ENCODE peak calls at places on chromosomes 12 and 14, in nine cellular contexts. V is CD8-positive, alpha-beta memory T cell; L is uterus; S is SK-N-SH; J is stomach; F is psoas muscle; K is IMR-90; Q is ovary; H is SJCRH30. G is an unnamed sample.

GRCh38 chr12:82555699-82556098 is 131.0 kb upstream of the TMTC2 start:
- DNase-seq in L (no peak), F (no peak), H (no peak), J (no peak), V (no peak), S (peak; percentile 3), K (no peak), Q (no peak), G (no peak)

GRCh38 chr14:100988011-100988410 is 84.5 kb upstream of the RTL1 start:
- DNase-seq in J (no peak), S (no peak), H (no peak), F (no peak), K (peak; percentile 43), L (no peak), Q (no peak), V (no peak), G (no peak)

GRCh38 chr12:84929486-84929885 is 16.9 kb upstream of the SLC6A15 start:
- DNase-seq in J (no peak), L (no peak), S (no peak), F (no peak), Q (no peak), H (no peak), K (no peak), V (no peak), G (no peak)

GRCh38 chr12:15682826-15683225 is 106.4 kb downstream of the EPS8 start:
- DNase-seq in J (no peak), H (no peak), K (no peak), L (no peak), F (no peak), V (no peak), Q (no peak), S (no peak), G (no peak)

GRCh38 chr12:111788178-111788654 is 21.5 kb downstream of the ALDH2 start:
- DNase-seq in J (peak; percentile 54), K (peak; percentile 55), Q (peak; percentile 53), S (peak; percentile 48), F (peak; percentile 65), H (peak; percentile 86), V (no peak), L (no peak), G (no peak)

GRCh38 chr14:94102768-94103482 is 7.6 kb upstream of the IFI27 start:
- DNase-seq in V (no peak), F (no peak), L (no peak), H (no peak), J (peak; percentile 47), Q (no peak), K (no peak), S (no peak), G (no peak)

GRCh38 chr12:106583578-106584103 is 837 bp downstream of the RFX4 start:
- DNase-seq in F (no peak), V (no peak), S (peak; percentile 61), J (no peak), L (no peak), Q (no peak), H (no peak), K (peak; percentile 12), G (no peak)

GRCh38 chr14:99647407-99647806 is 2.5 kb downstream of the HHIPL1 start:
- DNase-seq in F (no peak), H (no peak), V (no peak), Q (no peak), K (peak; percentile 26), J (no peak), L (no peak), S (no peak), G (no peak)

GRCh38 chr12:6376079-6376941 is 947 bp upstream of the SCNN1A start:
- DNase-seq in J (peak; percentile 92), H (peak; percentile 46), S (peak; percentile 55), K (peak; percentile 64), Q (peak; percentile 61), L (peak; percentile 83), F (peak; percentile 70), V (no peak), G (peak; percentile 73)

GRCh38 chr14:103808403-103809001 is 38.9 kb downstream of the PPP1R13B start:
- DNase-seq in Q (peak; percentile 77), S (peak; percentile 80), J (peak; percentile 84), H (peak; percentile 85), K (peak; percentile 65), F (peak; percentile 69), V (peak; percentile 59), L (peak; percentile 70), G (peak; percentile 80)

GRCh38 chr12:109844983-109845841 is 12.0 kb upstream of the TRPV4 start:
- DNase-seq in V (peak; percentile 81), S (peak; percentile 96), L (peak; percentile 75), J (peak; percentile 94), F (peak; percentile 86), H (peak; percentile 85), K (peak; percentile 65), Q (peak; percentile 73), G (peak; percentile 97)

GRCh38 chr14:92546347-92547053 is 32.9 kb downstream of the RIN3 start:
- DNase-seq in H (no peak), J (no peak), S (peak; percentile 39), F (no peak), K (peak; percentile 82), V (no peak), L (no peak), Q (no peak), G (no peak)

GRCh38 chr14:43479751-43480150 is 1027.3 kb downstream of the FSCB start:
- DNase-seq in J (no peak), F (no peak), L (no peak), V (no peak), S (no peak), Q (no peak), H (no peak), K (no peak), G (no peak)

GRCh38 chr12:116186482-116187157 is 90.9 kb downstream of the MED13L start:
- DNase-seq in K (no peak), L (no peak), F (no peak), V (no peak), S (no peak), H (peak; percentile 16), J (no peak), Q (no peak), G (no peak)

GRCh38 chr12:91662021-91662420 is 479.4 kb upstream of the DCN start:
- DNase-seq in L (no peak), V (no peak), F (no peak), H (no peak), J (no peak), S (no peak), K (no peak), Q (no peak), G (no peak)

GRCh38 chr12:39006286-39006685 is 100.9 kb upstream of the CPNE8 start:
- DNase-seq in L (no peak), Q (no peak), F (no peak), S (no peak), H (no peak), K (no peak), V (no peak), J (no peak), G (no peak)

GRCh38 chr14:35342160-35343010 is 50.2 kb downstream of the PSMA6 start:
- DNase-seq in Q (peak; percentile 30), V (no peak), F (peak; percentile 77), S (no peak), L (no peak), H (no peak), J (peak; percentile 65), K (peak; percentile 62), G (no peak)
- H3K4me3 ChIP-seq in Q (peak overlapping the region; percentile 3), V (no peak overlapping the region), F (peak overlapping the region; percentile 60), S (no peak overlapping the region), L (no peak overlapping the region), H (peak overlapping the region; percentile 60), J (peak overlapping the region; percentile 31), K (no peak overlapping the region), G (no peak overlapping the region)

DNA sequence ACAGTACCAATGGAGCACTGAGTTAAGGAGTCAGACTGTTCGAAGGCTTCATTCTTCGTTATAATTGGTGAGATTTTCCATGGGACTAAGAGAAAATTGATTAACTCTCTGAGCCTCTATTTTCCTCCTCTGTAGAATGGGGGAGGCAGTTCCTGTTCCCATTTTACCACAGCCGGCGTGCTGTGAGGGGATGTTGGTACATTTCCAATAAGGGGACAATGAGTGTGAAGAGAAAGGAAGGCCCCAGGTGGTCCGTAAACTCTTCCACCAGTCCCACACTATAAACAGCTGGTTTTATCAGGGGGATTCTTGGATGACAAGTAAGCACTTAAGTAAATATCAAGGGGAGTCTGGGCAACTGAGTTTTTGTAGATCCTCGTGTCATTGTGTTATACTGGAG is 109.9 kb downstream of the DAD1 start:
- DNase-seq in V (no peak), J (no peak), Q (no peak), F (no peak), H (peak; percentile 42), S (no peak), K (no peak), L (no peak), G (no peak)
- H3K27ac ChIP-seq in V (no peak overlapping the region), J (no peak overlapping the region), Q (no peak overlapping the region), F (no peak overlapping the region), H (peak overlapping the region; percentile 50), S (no peak overlapping the region), K (no peak overlapping the region), L (peak overlapping the region; percentile 60), G (no peak overlapping the region)

GRCh38 chr12:22431693-22432251 is 97.3 kb upstream of the ST8SIA1 start:
- DNase-seq in V (no peak), Q (no peak), H (no peak), F (no peak), K (no peak), L (no peak), J (no peak), S (no peak), G (no peak)
- H3K36me3 ChIP-seq in V (no peaks in the 10 kb centered on the region), Q (no peaks in the 10 kb centered on the region), H (no peaks in the 10 kb centered on the region), F (no peaks in the 10 kb centered on the region), K (no peaks in the 10 kb centered on the region), L (no peaks in the 10 kb centered on the region), J (no peaks in the 10 kb centered on the region), S (no peaks in the 10 kb centered on the region), G (no peaks in the 10 kb centered on the region)

GRCh38 chr14:68788275-68789001 is 4.4 kb downstream of the ZFP36L1 start:
- DNase-seq in L (no peak), S (no peak), H (no peak), V (no peak), F (no peak), K (no peak), J (no peak), Q (no peak), G (no peak)

GRCh38 chr14:68789002-68789797 is 3.7 kb downstream of the ZFP36L1 start:
- DNase-seq in V (peak; percentile 89), H (peak; percentile 61), L (peak; percentile 84), J (peak; percentile 88), Q (peak; percentile 65), F (peak; percentile 88), K (peak; percentile 74), S (peak; percentile 95), G (peak; percentile 92)

GRCh38 chr14:68786491-68787234 is 6.2 kb downstream of the ZFP36L1 start:
- DNase-seq in J (peak; percentile 26), H (no peak), L (no peak), Q (peak; percentile 53), K (peak; percentile 65), S (no peak), F (no peak), V (no peak), G (no peak)

GRCh38 chr14:68785817-68786490 is 6.9 kb downstream of the ZFP36L1 start:
- DNase-seq in V (peak; percentile 60), H (no peak), F (no peak), Q (peak; percentile 37), S (no peak), J (peak; percentile 33), L (no peak), K (no peak), G (no peak)

DNA sequence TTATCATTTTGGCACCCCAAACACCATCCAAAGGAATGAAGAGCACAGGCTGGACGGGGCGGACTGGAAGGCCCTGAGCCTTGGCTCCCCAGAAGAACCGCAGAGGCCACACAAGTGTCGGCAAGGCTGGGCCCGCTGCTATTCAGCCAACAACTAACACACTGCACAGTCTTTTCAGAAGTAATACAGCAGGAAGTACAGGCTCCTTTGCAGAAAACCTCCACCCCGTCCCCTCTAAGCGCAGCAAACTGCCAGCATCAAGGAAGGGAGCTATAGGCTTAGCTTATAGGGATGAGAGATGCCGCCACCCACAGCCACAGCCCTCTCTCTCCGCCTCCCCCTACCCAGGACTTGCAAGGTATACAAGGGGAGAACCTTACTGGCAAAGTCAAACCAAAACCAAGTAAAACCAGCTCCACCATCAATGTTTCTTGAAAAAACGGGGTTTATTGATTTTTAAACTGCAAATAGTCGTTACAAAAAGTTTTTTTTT is 5.6 kb downstream of the ZFP36L1 start:
- DNase-seq in J (peak; percentile 44), H (no peak), K (no peak), L (peak; percentile 51), F (no peak), Q (peak; percentile 61), S (no peak), V (peak; percentile 59), G (peak; percentile 80)
- H3K4me3 ChIP-seq in J (no peak overlapping the region), H (no peak overlapping the region), K (no peak overlapping the region), L (no peak overlapping the region), F (peak overlapping the region; percentile 91), Q (peak overlapping the region; percentile 85), S (no peak overlapping the region), V (peak overlapping the region; percentile 46), G (no peak overlapping the region)